ENCODE peak calls at places on chromosomes 13 and 19, in four cellular contexts. A is amniotic stem cell, Y is naive B cell, O is OCI-LY7. G is an unnamed sample.
A peak's percentile ranks its signal among the peaks of the same experiment; 100 is the strongest.

GRCh38 chr19:45569619-45570421 is 14.8 kb downstream of the OPA3 start:
- DNase-seq in A (no peak), Y (peak; percentile 28), O (peak; percentile 71), G (peak; percentile 36)

GRCh38 chr13:38705351-38705750 is 18.5 kb downstream of the FREM2 start:
- DNase-seq in Y (no peak), O (no peak), A (no peak), G (no peak)

GRCh38 chr19:16849168-16849567 is 20.0 kb downstream of the SIN3B start:
- DNase-seq in O (no peak), A (no peak), Y (no peak), G (no peak)

GRCh38 chr13:87234981-87235380 is 436.2 kb upstream of the SLITRK5 start:
- DNase-seq in A (no peak), O (no peak), Y (no peak), G (no peak)

GRCh38 chr19:18046066-18046718 is 38.2 kb downstream of the ARRDC2 start:
- DNase-seq in A (no peak), Y (no peak), O (no peak), G (peak; percentile 17)

GRCh38 chr19:10820173-10820572 is 15.8 kb downstream of the TMED1 start:
- DNase-seq in A (no peak), Y (no peak), O (peak; percentile 34), G (no peak)

GRCh38 chr13:20161275-20161950 is 561 bp upstream of the GJA3 start:
- DNase-seq in A (no peak), Y (peak; percentile 80), O (peak; percentile 19), G (no peak)

GRCh38 chr13:93867481-93867880 is 612.0 kb downstream of the DCT start:
- DNase-seq in O (no peak), A (no peak), Y (no peak), G (no peak)

GRCh38 chr13:63311587-63311986 is 1895.9 kb upstream of the PCDH20 start:
- DNase-seq in O (no peak), Y (no peak), A (no peak), G (no peak)

GRCh38 chr13:100694722-100695644 is 20.4 kb upstream of the TMTC4 start:
- DNase-seq in A (no peak), Y (no peak), O (no peak), G (no peak)

GRCh38 chr13:29749401-29750177 is 100.8 kb downstream of the UBL3 start:
- DNase-seq in Y (no peak), A (no peak), O (no peak), G (no peak)

GRCh38 chr13:22336460-22336859 is 665.6 kb downstream of the FGF9 start:
- DNase-seq in Y (no peak), O (no peak), A (no peak), G (no peak)

GRCh38 chr13:50626031-50626643 is 217.4 kb downstream of the DLEU7 start:
- DNase-seq in O (no peak), Y (peak; percentile 39), A (peak; percentile 48), G (no peak)

GRCh38 chr13:97100821-97101220 is 106.5 kb upstream of the OXGR1 start:
- DNase-seq in A (no peak), O (no peak), Y (no peak), G (no peak)

GRCh38 chr19:38452430-38453366 is 19.2 kb downstream of the RYR1 start:
- DNase-seq in O (peak; percentile 63), Y (no peak), A (no peak), G (no peak)

GRCh38 chr19:19160489-19161035 is 9.5 kb downstream of the MEF2B start:
- DNase-seq in A (no peak), O (peak; percentile 94), Y (peak; percentile 78), G (no peak)

GRCh38 chr19:9936151-9937000 is at the start of gene OLFM2:
- DNase-seq in O (no peak), Y (no peak), A (no peak), G (no peak)

GRCh38 chr19:13102666-13103584 is at the start of gene LYL1:
- DNase-seq in O (peak; percentile 88), A (no peak), Y (peak; percentile 95), G (peak; percentile 90)

GRCh38 chr13:100175078-100175802 is 86.3 kb downstream of the PCCA start:
- DNase-seq in O (no peak), A (no peak), Y (no peak), G (no peak)

GRCh38 chr13:48562296-48563066 is 29.6 kb upstream of the RCBTB2 start:
- DNase-seq in A (no peak), Y (peak; percentile 84), O (peak; percentile 94), G (no peak)

GRCh38 chr19:31138077-31138476 is 211.2 kb downstream of the TSHZ3 start:
- DNase-seq in Y (no peak), A (no peak), O (no peak), G (no peak)

GRCh38 chr19:3175761-3176714 is 2.5 kb upstream of the S1PR4 start:
- DNase-seq in O (no peak), Y (peak; percentile 59), A (peak; percentile 56), G (no peak)

GRCh38 chr13:29551214-29551613 is 44.3 kb downstream of the SLC7A1 start:
- DNase-seq in O (no peak), Y (no peak), A (no peak), G (peak; percentile 29)

GRCh38 chr19:36092566-36092965 is 18.4 kb upstream of the OVOL3 start:
- DNase-seq in Y (no peak), O (no peak), A (no peak), G (no peak)

GRCh38 chr13:51772105-51772455 is 31.9 kb downstream of the DHRS12 start:
- DNase-seq in O (no peak), Y (no peak), A (no peak), G (no peak)

GRCh38 chr19:30718728-30719127 is 346.5 kb downstream of the ZNF536 start:
- DNase-seq in O (no peak), A (no peak), Y (no peak), G (peak; percentile 9)

GRCh38 chr13:67408823-67409222 is 178.7 kb upstream of the PCDH9 start:
- DNase-seq in A (no peak), Y (no peak), O (no peak), G (no peak)

GRCh38 chr19:5288347-5288739 is 52.3 kb downstream of the PTPRS start:
- DNase-seq in A (no peak), Y (no peak), O (no peak), G (no peak)

G was measured in dermis microvascular lymphatic vessel endothelial cell.